ENCODE peak calls at places on chromosomes 1 and 21, in six cellular contexts. F is activated T-cell treated with anti-CD3 and anti-CD28 coated beads, Interleukin-2, amount 50 U/mL, for 72 hours; S is natural killer cell; N is HCT116; Q is T-helper 17 cell; A is right lobe of liver. P is an unnamed sample.

GRCh38 chr1:109161836-109162606 is 48.1 kb downstream of the ELAPOR1 start:
- ATAC-seq in F (peak; percentile 87), S (peak; percentile 76), N (no peak), Q (peak; percentile 83), A (peak; percentile 92), P (peak; percentile 77)

GRCh38 chr1:7629011-7629410 is 142.1 kb upstream of the VAMP3 start:
- ATAC-seq in F (no peak), S (no peak), N (no peak), Q (no peak), A (no peak), P (no peak)

GRCh38 chr1:98668733-98669132 is 7.2 kb downstream of the SNX7 start:
- ATAC-seq in F (no peak), S (no peak), N (no peak), Q (no peak), A (no peak), P (peak; percentile 55)

GRCh38 chr1:183073320-183073719 is 50.1 kb downstream of the LAMC1 start:
- ATAC-seq in F (no peak), S (no peak), N (no peak), Q (no peak), A (peak; percentile 41), P (no peak)

GRCh38 chr1:192724670-192725069 is 84.2 kb upstream of the RGS2 start:
- ATAC-seq in F (no peak), S (no peak), N (peak; percentile 22), Q (no peak), A (no peak), P (no peak)

GRCh38 chr1:234707641-234708040 is 97.7 kb upstream of the IRF2BP2 start:
- ATAC-seq in F (no peak), S (no peak), N (no peak), Q (no peak), A (peak; percentile 20), P (no peak)

GRCh38 chr1:97893844-97894243 is 27.0 kb downstream of the DPYD start:
- ATAC-seq in F (no peak), S (no peak), N (no peak), Q (no peak), A (no peak), P (no peak)

GRCh38 chr1:58084266-58084665 is 462.3 kb downstream of the OMA1 start:
- ATAC-seq in F (no peak), S (no peak), N (no peak), Q (no peak), A (no peak), P (no peak)

GRCh38 chr1:161013104-161013590 is 7.8 kb downstream of the F11R start:
- ATAC-seq in F (peak; percentile 61), S (peak; percentile 47), N (no peak), Q (peak; percentile 35), A (peak; percentile 11), P (no peak)

GRCh38 chr1:99758073-99758511 is 8.3 kb downstream of the FRRS1 start:
- ATAC-seq in F (no peak), S (no peak), N (peak; percentile 46), Q (no peak), A (peak; percentile 3), P (no peak)

GRCh38 chr1:172005856-172006255 is 164.6 kb downstream of the DNM3 start:
- ATAC-seq in F (no peak), S (no peak), N (no peak), Q (no peak), A (peak; percentile 96), P (no peak)

GRCh38 chr1:24992761-24993211 is 62.7 kb upstream of the RUNX3 start:
- ATAC-seq in F (no peak), S (peak; percentile 53), N (no peak), Q (peak; percentile 50), A (no peak), P (no peak)

GRCh38 chr1:203046984-203047630 is 20.8 kb downstream of the PPFIA4 start:
- ATAC-seq in F (no peak), S (no peak), N (peak; percentile 77), Q (no peak), A (peak; percentile 68), P (peak; percentile 73)

GRCh38 chr1:162605225-162605927 is 26.9 kb upstream of the DDR2 start:
- ATAC-seq in F (no peak), S (no peak), N (no peak), Q (no peak), A (peak; percentile 52), P (peak; percentile 47)

GRCh38 chr1:2637472-2637871 is 4.7 kb upstream of the MMEL1 start:
- ATAC-seq in F (no peak), S (no peak), N (no peak), Q (no peak), A (no peak), P (no peak)

GRCh38 chr1:181392613-181393170 is 90.6 kb upstream of the CACNA1E start:
- ATAC-seq in F (peak; percentile 10), S (no peak), N (no peak), Q (no peak), A (no peak), P (no peak)

GRCh38 chr1:214187933-214188332 is 93.0 kb upstream of the SMYD2 start:
- ATAC-seq in F (no peak), S (no peak), N (no peak), Q (no peak), A (no peak), P (no peak)

GRCh38 chr1:229258851-229259110 is 12.1 kb upstream of the RAB4A start:
- ATAC-seq in F (no peak), S (no peak), N (peak; percentile 28), Q (no peak), A (no peak), P (no peak)

GRCh38 chr1:214400136-214400535 is 119.2 kb downstream of the SMYD2 start:
- ATAC-seq in F (no peak), S (no peak), N (no peak), Q (no peak), A (no peak), P (no peak)

GRCh38 chr1:77948841-77949424 is 29.9 kb downstream of the FUBP1 start:
- ATAC-seq in F (no peak), S (no peak), N (peak; percentile 86), Q (no peak), A (peak; percentile 41), P (no peak)

GRCh38 chr1:187096689-187097088 is 267.9 kb downstream of the PLA2G4A start:
- ATAC-seq in F (no peak), S (no peak), N (no peak), Q (no peak), A (no peak), P (no peak)

GRCh38 chr1:112852276-112852675 is 103.7 kb downstream of the SLC16A1 start:
- ATAC-seq in F (no peak), S (no peak), N (no peak), Q (no peak), A (no peak), P (no peak)

GRCh38 chr1:239792157-239792556 is 299.5 kb upstream of the FMN2 start:
- ATAC-seq in F (peak; percentile 99), S (no peak), N (no peak), Q (no peak), A (no peak), P (no peak)

GRCh38 chr1:63946866-63947491 is 173.2 kb downstream of the ROR1 start:
- ATAC-seq in F (no peak), S (no peak), N (no peak), Q (no peak), A (no peak), P (peak; percentile 32)

GRCh38 chr21:33238565-33239255 is 9.0 kb downstream of the IFNAR2 start:
- ATAC-seq in F (peak; percentile 74), S (peak; percentile 67), N (no peak), Q (peak; percentile 72), A (no peak), P (no peak)